ENCODE peak calls at places on chromosome 20, in ten cellular contexts. F, P, V, I, M, W, C, Y, G and B are unnamed samples.
A peak's percentile ranks its signal among the peaks of the same experiment; 100 is the strongest.

GRCh38 chr20:50689864-50690263 is 1.5 kb downstream of the RIPOR3 start:
- DNase-seq in F (no peak), P (no peak), V (no peak), I (no peak), M (no peak), W (no peak), C (no peak), Y (no peak), G (no peak), B (no peak)

GRCh38 chr20:23365390-23366165 is 3.6 kb downstream of the GZF1 start:
- DNase-seq in F (no peak), P (no peak), V (no peak), I (no peak), M (no peak), W (no peak), C (no peak), Y (no peak), G (no peak), B (no peak)

GRCh38 chr20:16619953-16620352 is 46.7 kb upstream of the KIF16B start:
- DNase-seq in F (no peak), P (no peak), V (no peak), I (no peak), M (no peak), W (no peak), C (no peak), Y (no peak), G (no peak), B (no peak)

GRCh38 chr20:31523361-31524283 is 9.4 kb downstream of the HM13 start:
- DNase-seq in F (no peak), P (peak; percentile 27), V (peak; percentile 64), I (peak; percentile 20), M (peak; percentile 53), W (no peak), C (peak; percentile 95), Y (no peak), G (no peak), B (peak; percentile 70)

GRCh38 chr20:8901237-8902025 is 167.5 kb upstream of the PLCB4 start:
- DNase-seq in F (no peak), P (no peak), V (no peak), I (no peak), M (no peak), W (no peak), C (no peak), Y (no peak), G (no peak), B (peak; percentile 55)

GRCh38 chr20:22088882-22089281 is 383.4 kb downstream of the PAX1 start:
- DNase-seq in F (no peak), P (no peak), V (no peak), I (no peak), M (no peak), W (no peak), C (no peak), Y (no peak), G (no peak), B (no peak)

GRCh38 chr20:34249291-34249690 is 8.1 kb downstream of the ASIP start:
- DNase-seq in F (no peak), P (no peak), V (no peak), I (peak; percentile 45), M (no peak), W (no peak), C (peak; percentile 86), Y (peak; percentile 18), G (no peak), B (no peak)

GRCh38 chr20:64131406-64131805 is 24.0 kb upstream of the NPBWR2 start:
- DNase-seq in F (no peak), P (no peak), V (peak; percentile 53), I (no peak), M (peak; percentile 3), W (peak; percentile 32), C (peak; percentile 24), Y (no peak), G (no peak), B (peak; percentile 38)

GRCh38 chr20:24275946-24276705 is 193.3 kb upstream of the SYNDIG1 start:
- DNase-seq in F (no peak), P (no peak), V (no peak), I (no peak), M (no peak), W (no peak), C (no peak), Y (no peak), G (no peak), B (no peak)

GRCh38 chr20:889110-889509 is 27.0 kb downstream of the ANGPT4 start:
- DNase-seq in F (no peak), P (no peak), V (no peak), I (no peak), M (no peak), W (no peak), C (peak; percentile 34), Y (no peak), G (no peak), B (no peak)

GRCh38 chr20:19975901-19976300 is 41.3 kb upstream of the NAA20 start:
- DNase-seq in F (no peak), P (peak; percentile 30), V (peak; percentile 45), I (no peak), M (no peak), W (no peak), C (no peak), Y (no peak), G (no peak), B (no peak)

GRCh38 chr20:6769953-6770831 is 2.7 kb downstream of the BMP2 start:
- DNase-seq in F (no peak), P (peak; percentile 44), V (no peak), I (no peak), M (peak; percentile 76), W (peak; percentile 87), C (no peak), Y (peak; percentile 70), G (no peak), B (peak; percentile 90)

GRCh38 chr20:35954907-35955251 is 577 bp upstream of the SCAND1 start:
- DNase-seq in F (no peak), P (no peak), V (no peak), I (no peak), M (no peak), W (no peak), C (no peak), Y (no peak), G (peak; percentile 30), B (no peak)

GRCh38 chr20:4366076-4366475 is 350.7 kb upstream of the RNF24 start:
- DNase-seq in F (no peak), P (no peak), V (no peak), I (no peak), M (no peak), W (no peak), C (no peak), Y (no peak), G (no peak), B (no peak)

GRCh38 chr20:2840967-2841531 is 504 bp downstream of the VPS16 start:
- DNase-seq in F (no peak), P (peak; percentile 80), V (peak; percentile 68), I (peak; percentile 54), M (peak; percentile 74), W (peak; percentile 83), C (peak; percentile 39), Y (no peak), G (no peak), B (peak; percentile 88)

GRCh38 chr20:32612351-32612750 is 27.2 kb upstream of the NOL4L start:
- DNase-seq in F (no peak), P (no peak), V (no peak), I (no peak), M (no peak), W (no peak), C (no peak), Y (no peak), G (no peak), B (no peak)

GRCh38 chr20:37408930-37409210 is 62.9 kb downstream of the SRC start:
- DNase-seq in F (no peak), P (no peak), V (no peak), I (no peak), M (no peak), W (no peak), C (no peak), Y (no peak), G (no peak), B (no peak)

GRCh38 chr20:15642099-15642498 is 931.1 kb downstream of the KIF16B start:
- DNase-seq in F (no peak), P (no peak), V (no peak), I (no peak), M (no peak), W (no peak), C (no peak), Y (no peak), G (no peak), B (no peak)

GRCh38 chr20:21656299-21657067 is 49.0 kb upstream of the PAX1 start:
- DNase-seq in F (no peak), P (no peak), V (no peak), I (no peak), M (no peak), W (no peak), C (no peak), Y (no peak), G (no peak), B (no peak)

GRCh38 chr20:56817780-56818675 is 188.9 kb downstream of the TFAP2C start:
- DNase-seq in F (no peak), P (no peak), V (no peak), I (no peak), M (no peak), W (no peak), C (no peak), Y (no peak), G (no peak), B (no peak)

GRCh38 chr20:40691566-40692239 is 2.7 kb upstream of the MAFB start:
- DNase-seq in F (no peak), P (no peak), V (no peak), I (no peak), M (no peak), W (no peak), C (no peak), Y (no peak), G (no peak), B (no peak)

GRCh38 chr20:50347568-50347981 is 156.9 kb downstream of the CEBPB start:
- DNase-seq in F (no peak), P (no peak), V (no peak), I (no peak), M (no peak), W (no peak), C (peak; percentile 51), Y (no peak), G (no peak), B (no peak)

GRCh38 chr20:13341737-13342393 is 120.8 kb downstream of the ISM1 start:
- DNase-seq in F (no peak), P (no peak), V (no peak), I (no peak), M (no peak), W (no peak), C (no peak), Y (no peak), G (no peak), B (no peak)

GRCh38 chr20:50663095-50663821 is 28.1 kb downstream of the RIPOR3 start:
- DNase-seq in F (no peak), P (no peak), V (peak; percentile 29), I (no peak), M (no peak), W (no peak), C (peak; percentile 58), Y (no peak), G (no peak), B (no peak)